ENCODE peak calls at places on chromosomes 11 and 22, in seven cellular contexts. One of them, this sample, is unnamed.

GRCh38 chr22:31080164-31080847 is 812 bp upstream of the SMTN start:
- DNase-seq in endothelial cell of umbilical vein: no peak
- DNase-seq in activated CD8-positive, alpha-beta memory T cell treated with anti-CD3 and anti-CD28 coated beads, Interleukin-2, amount 50 U/mL, for 4 hours: no peak
- DNase-seq in AG10803: no peak
- DNase-seq in Peyer's patch: no peak
- DNase-seq in NCI-H1930: no peak
- DNase-seq in posterior vena cava: no peak
- DNase-seq in this sample: no peak

GRCh38 chr11:41714101-41714500 is 254.6 kb upstream of the LRRC4C start:
- DNase-seq in endothelial cell of umbilical vein: no peak
- DNase-seq in AG10803: peak
- DNase-seq in NCI-H1930: no peak
- DNase-seq in activated CD8-positive, alpha-beta memory T cell treated with anti-CD3 and anti-CD28 coated beads, Interleukin-2, amount 50 U/mL, for 4 hours: no peak
- DNase-seq in posterior vena cava: no peak
- DNase-seq in Peyer's patch: no peak
- DNase-seq in this sample: no peak

GRCh38 chr22:38925571-38926041 is 31.8 kb upstream of the APOBEC3A start:
- DNase-seq in endothelial cell of umbilical vein: no peak
- DNase-seq in posterior vena cava: no peak
- DNase-seq in NCI-H1930: no peak
- DNase-seq in activated CD8-positive, alpha-beta memory T cell treated with anti-CD3 and anti-CD28 coated beads, Interleukin-2, amount 50 U/mL, for 4 hours: no peak
- DNase-seq in Peyer's patch: no peak
- DNase-seq in AG10803: no peak
- DNase-seq in this sample: no peak

GRCh38 chr11:123590296-123590912 is 64.0 kb downstream of the SCN3B start:
- DNase-seq in posterior vena cava: no peak
- DNase-seq in AG10803: peak
- DNase-seq in Peyer's patch: peak
- DNase-seq in endothelial cell of umbilical vein: peak
- DNase-seq in NCI-H1930: no peak
- DNase-seq in activated CD8-positive, alpha-beta memory T cell treated with anti-CD3 and anti-CD28 coated beads, Interleukin-2, amount 50 U/mL, for 4 hours: no peak
- DNase-seq in this sample: peak

GRCh38 chr22:29300807-29301601 is 5.4 kb upstream of the GAS2L1 start:
- DNase-seq in activated CD8-positive, alpha-beta memory T cell treated with anti-CD3 and anti-CD28 coated beads, Interleukin-2, amount 50 U/mL, for 4 hours: no peak
- DNase-seq in NCI-H1930: no peak
- DNase-seq in AG10803: no peak
- DNase-seq in Peyer's patch: no peak
- DNase-seq in posterior vena cava: no peak
- DNase-seq in endothelial cell of umbilical vein: no peak
- DNase-seq in this sample: no peak

GRCh38 chr11:72234514-72234830 is 9.5 kb downstream of the PHOX2A start:
- DNase-seq in activated CD8-positive, alpha-beta memory T cell treated with anti-CD3 and anti-CD28 coated beads, Interleukin-2, amount 50 U/mL, for 4 hours: no peak
- DNase-seq in endothelial cell of umbilical vein: no peak
- DNase-seq in AG10803: no peak
- DNase-seq in posterior vena cava: no peak
- DNase-seq in Peyer's patch: no peak
- DNase-seq in NCI-H1930: no peak
- DNase-seq in this sample: no peak

GRCh38 chr22:50461979-50462540 is 12.8 kb downstream of the SBF1 start:
- DNase-seq in Peyer's patch: no peak
- DNase-seq in posterior vena cava: no peak
- DNase-seq in activated CD8-positive, alpha-beta memory T cell treated with anti-CD3 and anti-CD28 coated beads, Interleukin-2, amount 50 U/mL, for 4 hours: no peak
- DNase-seq in endothelial cell of umbilical vein: no peak
- DNase-seq in AG10803: no peak
- DNase-seq in NCI-H1930: no peak
- DNase-seq in this sample: no peak

GRCh38 chr22:49086606-49087157 is 741.0 kb downstream of the BRD1 start:
- DNase-seq in AG10803: no peak
- DNase-seq in posterior vena cava: peak
- DNase-seq in NCI-H1930: no peak
- DNase-seq in endothelial cell of umbilical vein: no peak
- DNase-seq in Peyer's patch: no peak
- DNase-seq in activated CD8-positive, alpha-beta memory T cell treated with anti-CD3 and anti-CD28 coated beads, Interleukin-2, amount 50 U/mL, for 4 hours: no peak
- DNase-seq in this sample: no peak

GRCh38 chr22:49609207-49609876 is 218.3 kb downstream of the BRD1 start:
- DNase-seq in endothelial cell of umbilical vein: no peak
- DNase-seq in NCI-H1930: no peak
- DNase-seq in activated CD8-positive, alpha-beta memory T cell treated with anti-CD3 and anti-CD28 coated beads, Interleukin-2, amount 50 U/mL, for 4 hours: peak
- DNase-seq in AG10803: no peak
- DNase-seq in Peyer's patch: no peak
- DNase-seq in posterior vena cava: peak
- DNase-seq in this sample: no peak

GRCh38 chr11:58433638-58434203 is 5.8 kb upstream of the OR5B2 start:
- DNase-seq in endothelial cell of umbilical vein: no peak
- DNase-seq in activated CD8-positive, alpha-beta memory T cell treated with anti-CD3 and anti-CD28 coated beads, Interleukin-2, amount 50 U/mL, for 4 hours: no peak
- DNase-seq in AG10803: no peak
- DNase-seq in Peyer's patch: no peak
- DNase-seq in posterior vena cava: no peak
- DNase-seq in NCI-H1930: no peak
- DNase-seq in this sample: no peak

GRCh38 chr11:90222152-90222458 is 744 bp downstream of the CHORDC1 start:
- DNase-seq in AG10803: peak
- DNase-seq in Peyer's patch: no peak
- DNase-seq in endothelial cell of umbilical vein: peak
- DNase-seq in activated CD8-positive, alpha-beta memory T cell treated with anti-CD3 and anti-CD28 coated beads, Interleukin-2, amount 50 U/mL, for 4 hours: no peak
- DNase-seq in NCI-H1930: no peak
- DNase-seq in posterior vena cava: no peak
- DNase-seq in this sample: no peak

GRCh38 chr11:6855971-6856542 is 6.8 kb upstream of the OR10A2 start:
- DNase-seq in AG10803: peak
- DNase-seq in Peyer's patch: no peak
- DNase-seq in posterior vena cava: no peak
- DNase-seq in endothelial cell of umbilical vein: no peak
- DNase-seq in NCI-H1930: no peak
- DNase-seq in activated CD8-positive, alpha-beta memory T cell treated with anti-CD3 and anti-CD28 coated beads, Interleukin-2, amount 50 U/mL, for 4 hours: no peak
- DNase-seq in this sample: peak